ENCODE peak calls at places on chromosomes 3 and 15, in ten cellular contexts. One of them, this sample, is unnamed.

GRCh38 chr3:23968467-23969184 is 23.5 kb downstream of the NR1D2 start:
- DNase-seq in heart left ventricle: no peak
- DNase-seq in GM12891: no peak
- DNase-seq in breast epithelium: no peak
- DNase-seq in tibial nerve: no peak
- DNase-seq in Peyer's patch: no peak
- DNase-seq in uterus: no peak
- DNase-seq in right lobe of liver: no peak
- DNase-seq in upper lobe of left lung: no peak
- DNase-seq in IMR-90: peak
- DNase-seq in this sample: no peak

GRCh38 chr3:150613034-150613433 is 9.9 kb downstream of the SELENOT start:
- DNase-seq in heart left ventricle: no peak
- DNase-seq in GM12891: no peak
- DNase-seq in breast epithelium: no peak
- DNase-seq in tibial nerve: no peak
- DNase-seq in Peyer's patch: no peak
- DNase-seq in uterus: no peak
- DNase-seq in right lobe of liver: no peak
- DNase-seq in upper lobe of left lung: no peak
- DNase-seq in IMR-90: no peak
- DNase-seq in this sample: no peak

GRCh38 chr3:116140100-116140689 is 305.1 kb downstream of the LSAMP start:
- DNase-seq in heart left ventricle: no peak
- DNase-seq in GM12891: no peak
- DNase-seq in breast epithelium: no peak
- DNase-seq in tibial nerve: no peak
- DNase-seq in Peyer's patch: no peak
- DNase-seq in uterus: no peak
- DNase-seq in right lobe of liver: no peak
- DNase-seq in upper lobe of left lung: no peak
- DNase-seq in IMR-90: peak
- DNase-seq in this sample: no peak

GRCh38 chr15:63729115-63729884 is 104.4 kb downstream of the HERC1 start:
- DNase-seq in heart left ventricle: no peak
- DNase-seq in GM12891: no peak
- DNase-seq in breast epithelium: no peak
- DNase-seq in tibial nerve: no peak
- DNase-seq in Peyer's patch: no peak
- DNase-seq in uterus: no peak
- DNase-seq in right lobe of liver: no peak
- DNase-seq in upper lobe of left lung: no peak
- DNase-seq in IMR-90: peak
- DNase-seq in this sample: no peak

GRCh38 chr3:3172627-3173026 is 6.9 kb downstream of the CRBN start:
- DNase-seq in heart left ventricle: no peak
- DNase-seq in GM12891: no peak
- DNase-seq in breast epithelium: no peak
- DNase-seq in tibial nerve: no peak
- DNase-seq in Peyer's patch: no peak
- DNase-seq in uterus: no peak
- DNase-seq in right lobe of liver: no peak
- DNase-seq in upper lobe of left lung: no peak
- DNase-seq in IMR-90: no peak
- DNase-seq in this sample: no peak

GRCh38 chr15:99550077-99550476 is 15.7 kb upstream of the MEF2A start:
- DNase-seq in heart left ventricle: no peak
- DNase-seq in GM12891: no peak
- DNase-seq in breast epithelium: no peak
- DNase-seq in tibial nerve: no peak
- DNase-seq in Peyer's patch: no peak
- DNase-seq in uterus: no peak
- DNase-seq in right lobe of liver: no peak
- DNase-seq in upper lobe of left lung: no peak
- DNase-seq in IMR-90: no peak
- DNase-seq in this sample: no peak

GRCh38 chr15:38920966-38921365 is 356.4 kb upstream of the RASGRP1 start:
- DNase-seq in heart left ventricle: no peak
- DNase-seq in GM12891: no peak
- DNase-seq in breast epithelium: no peak
- DNase-seq in tibial nerve: no peak
- DNase-seq in Peyer's patch: no peak
- DNase-seq in uterus: no peak
- DNase-seq in right lobe of liver: no peak
- DNase-seq in upper lobe of left lung: no peak
- DNase-seq in IMR-90: no peak
- DNase-seq in this sample: no peak

GRCh38 chr15:70504305-70504951 is 258.9 kb downstream of the UACA start:
- DNase-seq in heart left ventricle: peak
- DNase-seq in GM12891: no peak
- DNase-seq in breast epithelium: no peak
- DNase-seq in tibial nerve: peak
- DNase-seq in Peyer's patch: no peak
- DNase-seq in uterus: peak
- DNase-seq in right lobe of liver: no peak
- DNase-seq in upper lobe of left lung: peak
- DNase-seq in IMR-90: peak
- DNase-seq in this sample: no peak

GRCh38 chr3:124836448-124836847 is 50.7 kb downstream of the ITGB5 start:
- DNase-seq in heart left ventricle: no peak
- DNase-seq in GM12891: no peak
- DNase-seq in breast epithelium: no peak
- DNase-seq in tibial nerve: no peak
- DNase-seq in Peyer's patch: no peak
- DNase-seq in uterus: no peak
- DNase-seq in right lobe of liver: no peak
- DNase-seq in upper lobe of left lung: no peak
- DNase-seq in IMR-90: no peak
- DNase-seq in this sample: no peak

GRCh38 chr3:124838963-124839362 is 48.2 kb downstream of the ITGB5 start:
- DNase-seq in heart left ventricle: no peak
- DNase-seq in GM12891: no peak
- DNase-seq in breast epithelium: no peak
- DNase-seq in tibial nerve: no peak
- DNase-seq in Peyer's patch: no peak
- DNase-seq in uterus: no peak
- DNase-seq in right lobe of liver: no peak
- DNase-seq in upper lobe of left lung: no peak
- DNase-seq in IMR-90: no peak
- DNase-seq in this sample: no peak

GRCh38 chr3:124837730-124838186 is 49.4 kb downstream of the ITGB5 start:
- DNase-seq in heart left ventricle: peak
- DNase-seq in GM12891: no peak
- DNase-seq in breast epithelium: no peak
- DNase-seq in tibial nerve: peak
- DNase-seq in Peyer's patch: peak
- DNase-seq in uterus: peak
- DNase-seq in right lobe of liver: peak
- DNase-seq in upper lobe of left lung: peak
- DNase-seq in IMR-90: peak
- DNase-seq in this sample: peak

GRCh38 chr3:124834723-124835718 is 52.1 kb downstream of the ITGB5 start:
- DNase-seq in heart left ventricle: peak
- DNase-seq in GM12891: peak
- DNase-seq in breast epithelium: peak
- DNase-seq in tibial nerve: no peak
- DNase-seq in Peyer's patch: peak
- DNase-seq in uterus: peak
- DNase-seq in right lobe of liver: peak
- DNase-seq in upper lobe of left lung: peak
- DNase-seq in IMR-90: peak
- DNase-seq in this sample: peak

DNA sequence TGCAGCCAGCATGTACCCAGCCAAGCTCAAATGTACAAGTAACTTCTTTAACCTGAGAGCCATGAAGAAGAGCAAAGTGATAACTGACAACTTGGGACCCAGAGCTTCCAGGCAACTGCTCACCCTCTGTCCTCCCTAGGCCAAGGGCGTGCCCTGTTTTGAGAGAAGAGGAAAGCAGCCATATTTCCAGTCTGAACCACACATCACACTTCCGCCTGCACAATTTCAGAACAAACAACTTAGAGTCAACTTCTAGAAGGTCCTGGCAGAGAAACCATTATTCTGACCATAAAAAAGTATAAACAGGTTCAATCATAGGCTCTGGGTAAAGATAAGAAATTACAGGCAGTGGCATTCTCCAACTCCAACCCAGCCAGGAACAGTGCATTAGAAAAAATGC is 50.1 kb downstream of the ITGB5 start:
- DNase-seq in heart left ventricle: no peak
- DNase-seq in GM12891: no peak
- DNase-seq in breast epithelium: no peak
- DNase-seq in tibial nerve: no peak
- DNase-seq in Peyer's patch: no peak
- DNase-seq in uterus: no peak
- DNase-seq in right lobe of liver: no peak
- DNase-seq in upper lobe of left lung: no peak
- DNase-seq in IMR-90: no peak
- DNase-seq in this sample: peak
- TF ChIP-seq POLR2A in heart left ventricle: no peak
- TF ChIP-seq POLR2A in GM12891: no peak
- TF ChIP-seq POLR2A in breast epithelium: no peak
- TF ChIP-seq POLR2A in tibial nerve: no peak
- TF ChIP-seq POLR2A in Peyer's patch: no peak
- TF ChIP-seq POLR2A in uterus: no peak
- TF ChIP-seq POLR2A in right lobe of liver: no peak
- TF ChIP-seq POLR2A in upper lobe of left lung: no peak
- TF ChIP-seq POLR2A in IMR-90: no peak
- TF ChIP-seq POLR2A in this sample: no peak

DNA sequence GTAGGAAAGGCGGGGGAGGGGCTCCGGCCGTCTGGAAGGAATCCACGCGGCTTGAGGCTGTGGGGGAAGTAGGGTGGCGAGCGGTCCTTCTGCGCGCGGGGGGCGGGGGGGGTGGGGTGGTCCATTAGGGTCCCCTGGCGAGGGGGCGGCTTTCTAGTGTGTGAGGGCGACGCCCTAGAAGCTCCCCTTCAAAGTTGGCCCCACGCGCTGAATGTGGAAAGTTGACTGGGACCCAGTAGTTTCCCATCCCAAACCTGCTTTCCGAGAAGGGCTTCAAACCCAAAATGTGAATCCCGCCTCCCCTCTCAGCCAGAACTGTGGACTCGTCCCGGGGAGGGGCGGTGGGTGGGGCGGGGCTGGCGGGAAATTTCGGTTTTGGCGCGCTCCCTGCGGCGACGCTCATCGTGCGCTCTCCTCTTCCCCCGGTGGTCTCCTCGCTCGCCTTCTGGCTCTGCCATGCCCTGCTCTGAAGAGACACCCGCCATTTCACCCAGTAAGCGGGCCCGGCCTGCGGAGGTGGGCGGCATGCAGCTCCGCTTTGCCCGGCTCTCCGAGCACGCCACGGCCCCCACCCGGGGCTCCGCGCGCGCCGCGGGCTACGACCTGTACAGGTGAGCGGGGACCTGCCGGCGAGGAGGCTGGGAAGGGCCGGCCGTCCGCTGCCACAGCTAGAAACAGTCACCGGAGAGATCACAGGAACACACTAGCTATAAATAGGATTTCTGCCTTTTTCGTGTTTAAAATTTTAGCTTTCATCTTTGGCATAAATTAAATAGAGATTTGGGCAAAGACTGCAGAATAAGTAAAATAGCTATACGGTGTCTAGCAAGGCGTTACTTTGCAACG is 790 bp downstream of the DUT start:
- DNase-seq in heart left ventricle: peak
- DNase-seq in GM12891: peak
- DNase-seq in breast epithelium: peak
- DNase-seq in tibial nerve: peak
- DNase-seq in Peyer's patch: peak
- DNase-seq in uterus: peak
- DNase-seq in right lobe of liver: peak
- DNase-seq in upper lobe of left lung: peak
- DNase-seq in IMR-90: peak
- DNase-seq in this sample: peak
- TF ChIP-seq POLR2A in heart left ventricle: no peak
- TF ChIP-seq POLR2A in GM12891: no peak
- TF ChIP-seq POLR2A in breast epithelium: no peak
- TF ChIP-seq POLR2A in tibial nerve: no peak
- TF ChIP-seq POLR2A in Peyer's patch: no peak
- TF ChIP-seq POLR2A in uterus: no peak
- TF ChIP-seq POLR2A in right lobe of liver: no peak
- TF ChIP-seq POLR2A in upper lobe of left lung: no peak
- TF ChIP-seq POLR2A in IMR-90: no peak
- TF ChIP-seq POLR2A in this sample: no peak

DNA sequence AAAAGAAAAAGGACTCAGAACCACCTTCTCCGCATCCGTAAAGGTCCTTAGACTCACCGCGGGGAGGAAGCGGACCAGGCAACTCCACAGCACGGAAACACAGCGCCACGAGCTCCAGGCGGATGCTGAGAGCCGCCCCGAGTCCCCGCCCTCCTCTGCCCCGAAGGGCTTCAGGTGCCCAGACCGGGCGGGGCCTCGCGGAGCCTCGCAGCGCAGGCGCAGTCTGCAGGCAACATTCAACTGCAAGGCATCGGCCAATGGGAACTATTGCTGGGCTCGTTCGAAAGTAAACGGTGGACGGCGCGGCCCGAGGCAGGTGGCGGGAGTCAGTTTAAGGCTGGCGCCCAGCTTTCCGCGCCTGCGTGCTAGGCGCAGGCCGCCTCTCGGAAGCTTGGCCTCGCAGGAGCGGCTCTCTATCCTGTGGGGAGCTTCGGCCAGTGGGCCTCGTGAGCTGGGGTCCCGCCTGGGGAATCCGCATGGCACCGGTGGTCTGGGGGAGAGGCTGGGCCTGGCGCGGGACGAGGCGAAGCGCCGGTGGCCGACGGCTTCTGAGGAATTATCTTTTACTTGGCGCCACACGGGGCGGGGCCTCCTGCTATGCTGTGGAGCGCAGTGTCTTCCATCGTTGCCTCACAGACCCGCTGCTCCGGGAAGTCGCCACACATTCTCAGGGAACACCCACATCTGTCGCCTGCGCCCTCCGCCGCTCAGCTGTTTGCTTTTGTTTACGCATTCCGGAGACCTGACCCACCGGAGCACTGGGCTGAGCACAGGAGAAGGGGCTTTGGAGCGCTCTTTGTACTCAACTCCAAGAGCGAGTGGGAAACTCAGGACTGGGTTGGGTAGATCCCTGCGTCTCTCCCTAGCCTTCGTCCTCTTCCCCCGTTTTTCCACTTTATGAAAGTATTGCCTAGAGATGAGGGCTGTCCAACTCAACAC is at the start of gene TRIM59:
- DNase-seq in heart left ventricle: peak
- DNase-seq in GM12891: peak
- DNase-seq in breast epithelium: peak
- DNase-seq in tibial nerve: peak
- DNase-seq in Peyer's patch: peak
- DNase-seq in uterus: peak
- DNase-seq in right lobe of liver: peak
- DNase-seq in upper lobe of left lung: peak
- DNase-seq in IMR-90: peak
- DNase-seq in this sample: peak
- TF ChIP-seq POLR2A in heart left ventricle: no peak
- TF ChIP-seq POLR2A in GM12891: peak
- TF ChIP-seq POLR2A in breast epithelium: no peak
- TF ChIP-seq POLR2A in tibial nerve: no peak
- TF ChIP-seq POLR2A in Peyer's patch: no peak
- TF ChIP-seq POLR2A in uterus: peak
- TF ChIP-seq POLR2A in right lobe of liver: peak
- TF ChIP-seq POLR2A in upper lobe of left lung: no peak
- TF ChIP-seq POLR2A in IMR-90: peak
- TF ChIP-seq POLR2A in this sample: peak

GRCh38 chr3:138638641-138639040 is 30.1 kb downstream of the FAIM start:
- DNase-seq in heart left ventricle: no peak
- DNase-seq in GM12891: no peak
- DNase-seq in breast epithelium: no peak
- DNase-seq in tibial nerve: no peak
- DNase-seq in Peyer's patch: no peak
- DNase-seq in uterus: no peak
- DNase-seq in right lobe of liver: no peak
- DNase-seq in upper lobe of left lung: no peak
- DNase-seq in IMR-90: no peak
- DNase-seq in this sample: no peak

GRCh38 chr3:138642927-138643253 is 34.3 kb downstream of the FAIM start:
- DNase-seq in heart left ventricle: no peak
- DNase-seq in GM12891: no peak
- DNase-seq in breast epithelium: no peak
- DNase-seq in tibial nerve: no peak
- DNase-seq in Peyer's patch: no peak
- DNase-seq in uterus: no peak
- DNase-seq in right lobe of liver: no peak
- DNase-seq in upper lobe of left lung: no peak
- DNase-seq in IMR-90: no peak
- DNase-seq in this sample: no peak

GRCh38 chr3:138646008-138646407 is 37.4 kb downstream of the FAIM start:
- DNase-seq in heart left ventricle: no peak
- DNase-seq in GM12891: no peak
- DNase-seq in breast epithelium: no peak
- DNase-seq in tibial nerve: no peak
- DNase-seq in Peyer's patch: no peak
- DNase-seq in uterus: no peak
- DNase-seq in right lobe of liver: no peak
- DNase-seq in upper lobe of left lung: no peak
- DNase-seq in IMR-90: no peak
- DNase-seq in this sample: no peak

GRCh38 chr3:138640537-138640936 is 32.0 kb downstream of the FAIM start:
- DNase-seq in heart left ventricle: no peak
- DNase-seq in GM12891: no peak
- DNase-seq in breast epithelium: no peak
- DNase-seq in tibial nerve: no peak
- DNase-seq in Peyer's patch: no peak
- DNase-seq in uterus: no peak
- DNase-seq in right lobe of liver: no peak
- DNase-seq in upper lobe of left lung: no peak
- DNase-seq in IMR-90: no peak
- DNase-seq in this sample: no peak

DNA sequence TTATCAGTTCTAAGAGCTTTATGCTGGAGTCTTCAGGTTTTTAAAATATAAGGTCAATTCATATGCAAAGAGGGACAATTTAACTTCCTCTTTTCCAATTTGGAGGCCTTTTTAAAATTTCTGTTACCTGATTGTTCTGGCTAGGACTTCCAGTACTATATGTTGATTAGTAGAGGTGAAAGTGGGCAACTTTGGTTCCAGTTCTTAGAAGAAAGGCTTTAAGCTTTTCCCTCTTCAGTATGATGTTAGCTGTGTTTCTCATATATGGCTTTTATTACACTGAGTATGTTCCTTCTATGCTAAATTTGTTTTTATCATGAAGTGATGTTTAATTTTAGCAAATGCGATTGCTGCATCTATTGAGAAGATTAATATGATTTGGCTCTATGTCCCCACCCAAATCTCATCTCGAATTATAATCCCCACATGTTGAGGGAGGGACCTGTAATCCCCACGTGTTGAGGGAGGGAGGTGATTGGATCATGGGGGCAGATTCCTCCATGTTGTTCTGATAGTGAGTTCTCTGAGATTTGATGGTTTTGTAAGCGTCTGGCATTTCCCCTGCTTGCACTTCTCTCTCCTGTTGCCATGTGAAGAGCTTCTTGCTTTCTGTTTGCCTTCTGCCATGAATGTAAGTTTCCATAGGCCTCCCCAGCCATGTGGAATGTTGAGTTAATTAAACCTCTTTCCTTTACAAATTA is 33.8 kb downstream of the FAIM start:
- DNase-seq in heart left ventricle: no peak
- DNase-seq in GM12891: no peak
- DNase-seq in breast epithelium: no peak
- DNase-seq in tibial nerve: no peak
- DNase-seq in Peyer's patch: no peak
- DNase-seq in uterus: no peak
- DNase-seq in right lobe of liver: no peak
- DNase-seq in upper lobe of left lung: no peak
- DNase-seq in IMR-90: no peak
- DNase-seq in this sample: no peak
- TF ChIP-seq POLR2A in heart left ventricle: no peak
- TF ChIP-seq POLR2A in GM12891: no peak
- TF ChIP-seq POLR2A in breast epithelium: no peak
- TF ChIP-seq POLR2A in tibial nerve: no peak
- TF ChIP-seq POLR2A in Peyer's patch: no peak
- TF ChIP-seq POLR2A in uterus: no peak
- TF ChIP-seq POLR2A in right lobe of liver: no peak
- TF ChIP-seq POLR2A in upper lobe of left lung: no peak
- TF ChIP-seq POLR2A in IMR-90: no peak
- TF ChIP-seq POLR2A in this sample: no peak

This sample was measured in prostate gland.